ENCODE peak calls at places on chromosomes 12 and 14, in four cellular contexts. H is left cardiac atrium, S is ACHN, T is activated B cell treated with CpG ODN at 0.5 μM for 24 hours. K is an unnamed sample.

GRCh38 chr12:94831081-94831747 is 172.3 kb downstream of the NDUFA12 start:
- DNase-seq in T (peak), S (no peak), H (no peak), K (no peak)

GRCh38 chr12:47032644-47033043 is 46.8 kb upstream of the PCED1B start:
- DNase-seq in H (no peak), T (no peak), S (peak), K (peak)

GRCh38 chr12:49659753-49660152 is 36.4 kb downstream of the PRPF40B start:
- DNase-seq in S (no peak), H (no peak), T (no peak), K (no peak)

GRCh38 chr12:80187660-80188090 is 88.3 kb downstream of the OTOGL start:
- DNase-seq in T (no peak), S (no peak), H (peak), K (peak)

GRCh38 chr12:48442191-48442828 is 30.0 kb upstream of the ANP32D start:
- DNase-seq in S (no peak), H (no peak), T (no peak), K (no peak)

GRCh38 chr12:45112306-45112705 is 61.4 kb upstream of the DBX2 start:
- DNase-seq in T (no peak), S (no peak), H (no peak), K (no peak)

GRCh38 chr14:58362798-58363412 is 32.8 kb upstream of the TOMM20L start:
- DNase-seq in H (no peak), T (no peak), S (peak), K (peak)

GRCh38 chr14:45085004-45085403 is 1.1 kb downstream of the PRPF39 start:
- DNase-seq in T (no peak), S (peak), H (no peak), K (peak)

GRCh38 chr12:57944313-57945023 is 3.1 kb downstream of the ATP23 start:
- DNase-seq in S (no peak), H (no peak), T (no peak), K (no peak)

GRCh38 chr14:77024171-77024627 is 4.3 kb downstream of the IRF2BPL start:
- DNase-seq in T (no peak), H (no peak), S (no peak), K (peak)

GRCh38 chr12:112977641-112978040 is 678 bp upstream of the OAS2 start:
- DNase-seq in T (no peak), S (no peak), H (no peak), K (no peak)

GRCh38 chr14:33369972-33370371 is 431.3 kb downstream of the NPAS3 start:
- DNase-seq in H (no peak), S (no peak), T (no peak), K (no peak)

GRCh38 chr12:38898001-38898684 is 7.2 kb downstream of the CPNE8 start:
- DNase-seq in T (no peak), S (no peak), H (no peak), K (no peak)

GRCh38 chr12:53123578-53124351 is 20.5 kb downstream of the SOAT2 start:
- DNase-seq in H (no peak), S (peak), T (no peak), K (no peak)

GRCh38 chr14:102629700-102630365 is 37.4 kb downstream of the RCOR1 start:
- DNase-seq in S (no peak), T (no peak), H (no peak), K (no peak)

GRCh38 chr12:10136637-10137205 is 6.7 kb upstream of the CLEC7A start:
- DNase-seq in T (no peak), S (no peak), H (no peak), K (no peak)

GRCh38 chr12:127381043-127381668 is 885.8 kb upstream of the TMEM132C start:
- DNase-seq in S (peak), T (no peak), H (peak), K (peak)

GRCh38 chr12:12194206-12194605 is 72.6 kb downstream of the LRP6 start:
- DNase-seq in H (no peak), S (peak), T (no peak), K (peak)

GRCh38 chr12:15904378-15904920 is 6.7 kb upstream of the DERA start:
- DNase-seq in T (no peak), H (no peak), S (no peak), K (no peak)

GRCh38 chr12:58564721-58565120 is 355.6 kb downstream of the LRIG3 start:
- DNase-seq in T (no peak), H (no peak), S (no peak), K (peak)

GRCh38 chr12:103431387-103431786 is 64.4 kb downstream of the C12orf42 start:
- DNase-seq in H (no peak), T (no peak), S (no peak), K (no peak)

GRCh38 chr14:88422919-88423318 is 37.5 kb downstream of the SPATA7 start:
- DNase-seq in T (no peak), S (peak), H (no peak), K (peak)

GRCh38 chr12:79555006-79555925 is 135.5 kb downstream of the PAWR start:
- DNase-seq in S (peak), H (no peak), T (no peak), K (peak)

K was measured in fibroblast of gingiva.